ENCODE peak calls at places on chromosomes 16 and 17, in nine cellular contexts. One of them, this sample, is unnamed.

GRCh38 chr16:13042291-13042690 is 140.9 kb downstream of the SHISA9 start:
- DNase-seq in CD4-positive, alpha-beta T cell: no peak
- DNase-seq in suprapubic skin: no peak
- DNase-seq in body of pancreas: no peak
- DNase-seq in AG09309: no peak
- DNase-seq in cardiac muscle cell: no peak
- DNase-seq in esophagus muscularis mucosa: no peak
- DNase-seq in heart left ventricle: no peak
- DNase-seq in keratinocyte: no peak
- DNase-seq in this sample: no peak

GRCh38 chr17:61389670-61390478 is 9.8 kb upstream of the TBX2 start:
- DNase-seq in CD4-positive, alpha-beta T cell: peak; percentile 26
- DNase-seq in suprapubic skin: no peak
- DNase-seq in body of pancreas: peak; percentile 41
- DNase-seq in AG09309: no peak
- DNase-seq in cardiac muscle cell: peak; percentile 70
- DNase-seq in esophagus muscularis mucosa: no peak
- DNase-seq in heart left ventricle: peak; percentile 79
- DNase-seq in keratinocyte: no peak
- DNase-seq in this sample: no peak

GRCh38 chr16:91484-91883 is 13.5 kb downstream of the MPG start:
- DNase-seq in CD4-positive, alpha-beta T cell: no peak
- DNase-seq in suprapubic skin: no peak
- DNase-seq in body of pancreas: no peak
- DNase-seq in AG09309: no peak
- DNase-seq in cardiac muscle cell: peak; percentile 54
- DNase-seq in esophagus muscularis mucosa: no peak
- DNase-seq in heart left ventricle: no peak
- DNase-seq in keratinocyte: no peak
- DNase-seq in this sample: no peak

GRCh38 chr16:86225905-86226371 is 284.4 kb upstream of the FOXF1 start:
- DNase-seq in CD4-positive, alpha-beta T cell: no peak
- DNase-seq in suprapubic skin: peak; percentile 13
- DNase-seq in body of pancreas: peak; percentile 2
- DNase-seq in AG09309: no peak
- DNase-seq in cardiac muscle cell: no peak
- DNase-seq in esophagus muscularis mucosa: no peak
- DNase-seq in heart left ventricle: no peak
- DNase-seq in keratinocyte: no peak
- DNase-seq in this sample: no peak

GRCh38 chr17:77496401-77496801 is 355.6 kb downstream of the SEC14L1 start:
- DNase-seq in CD4-positive, alpha-beta T cell: no peak
- DNase-seq in suprapubic skin: peak; percentile 56
- DNase-seq in body of pancreas: no peak
- DNase-seq in AG09309: no peak
- DNase-seq in cardiac muscle cell: no peak
- DNase-seq in esophagus muscularis mucosa: no peak
- DNase-seq in heart left ventricle: no peak
- DNase-seq in keratinocyte: no peak
- DNase-seq in this sample: no peak

GRCh38 chr17:49851387-49852291 is 3.8 kb upstream of the TAC4 start:
- DNase-seq in CD4-positive, alpha-beta T cell: peak; percentile 66
- DNase-seq in suprapubic skin: peak; percentile 84
- DNase-seq in body of pancreas: peak; percentile 65
- DNase-seq in AG09309: peak; percentile 20
- DNase-seq in cardiac muscle cell: peak; percentile 89
- DNase-seq in esophagus muscularis mucosa: peak; percentile 93
- DNase-seq in heart left ventricle: peak; percentile 89
- DNase-seq in keratinocyte: no peak
- DNase-seq in this sample: peak; percentile 94

GRCh38 chr17:16339959-16340358 is 13.3 kb downstream of the CENPV start:
- DNase-seq in CD4-positive, alpha-beta T cell: no peak
- DNase-seq in suprapubic skin: no peak
- DNase-seq in body of pancreas: no peak
- DNase-seq in AG09309: no peak
- DNase-seq in cardiac muscle cell: no peak
- DNase-seq in esophagus muscularis mucosa: no peak
- DNase-seq in heart left ventricle: no peak
- DNase-seq in keratinocyte: no peak
- DNase-seq in this sample: no peak

GRCh38 chr16:5490499-5490898 is 392.9 kb upstream of the EEF2KMT start:
- DNase-seq in CD4-positive, alpha-beta T cell: no peak
- DNase-seq in suprapubic skin: no peak
- DNase-seq in body of pancreas: peak; percentile 18
- DNase-seq in AG09309: no peak
- DNase-seq in cardiac muscle cell: peak; percentile 72
- DNase-seq in esophagus muscularis mucosa: no peak
- DNase-seq in heart left ventricle: no peak
- DNase-seq in keratinocyte: no peak
- DNase-seq in this sample: no peak

GRCh38 chr17:50183439-50184001 is 17.7 kb downstream of the SGCA start:
- DNase-seq in CD4-positive, alpha-beta T cell: no peak
- DNase-seq in suprapubic skin: no peak
- DNase-seq in body of pancreas: no peak
- DNase-seq in AG09309: no peak
- DNase-seq in cardiac muscle cell: no peak
- DNase-seq in esophagus muscularis mucosa: no peak
- DNase-seq in heart left ventricle: peak; percentile 55
- DNase-seq in keratinocyte: no peak
- DNase-seq in this sample: no peak

GRCh38 chr16:11627292-11627663 is 40.6 kb upstream of the LITAF start:
- DNase-seq in CD4-positive, alpha-beta T cell: no peak
- DNase-seq in suprapubic skin: no peak
- DNase-seq in body of pancreas: no peak
- DNase-seq in AG09309: no peak
- DNase-seq in cardiac muscle cell: no peak
- DNase-seq in esophagus muscularis mucosa: no peak
- DNase-seq in heart left ventricle: no peak
- DNase-seq in keratinocyte: no peak
- DNase-seq in this sample: no peak

GRCh38 chr16:77603656-77604055 is 118.7 kb upstream of the NUDT7 start:
- DNase-seq in CD4-positive, alpha-beta T cell: no peak
- DNase-seq in suprapubic skin: no peak
- DNase-seq in body of pancreas: no peak
- DNase-seq in AG09309: no peak
- DNase-seq in cardiac muscle cell: no peak
- DNase-seq in esophagus muscularis mucosa: peak; percentile 66
- DNase-seq in heart left ventricle: no peak
- DNase-seq in keratinocyte: no peak
- DNase-seq in this sample: no peak

GRCh38 chr16:70476272-70477020 is 22.1 kb downstream of the FCSK start:
- DNase-seq in CD4-positive, alpha-beta T cell: no peak
- DNase-seq in suprapubic skin: no peak
- DNase-seq in body of pancreas: no peak
- DNase-seq in AG09309: peak; percentile 23
- DNase-seq in cardiac muscle cell: no peak
- DNase-seq in esophagus muscularis mucosa: no peak
- DNase-seq in heart left ventricle: peak; percentile 32
- DNase-seq in keratinocyte: no peak
- DNase-seq in this sample: no peak

GRCh38 chr17:78127240-78127887 is 1.2 kb downstream of the TMC6 start:
- DNase-seq in CD4-positive, alpha-beta T cell: peak; percentile 69
- DNase-seq in suprapubic skin: no peak
- DNase-seq in body of pancreas: peak; percentile 64
- DNase-seq in AG09309: no peak
- DNase-seq in cardiac muscle cell: peak; percentile 78
- DNase-seq in esophagus muscularis mucosa: no peak
- DNase-seq in heart left ventricle: peak; percentile 88
- DNase-seq in keratinocyte: no peak
- DNase-seq in this sample: no peak

GRCh38 chr17:67260051-67260987 is 15.3 kb upstream of the HELZ start:
- DNase-seq in CD4-positive, alpha-beta T cell: no peak
- DNase-seq in suprapubic skin: no peak
- DNase-seq in body of pancreas: no peak
- DNase-seq in AG09309: peak; percentile 51
- DNase-seq in cardiac muscle cell: no peak
- DNase-seq in esophagus muscularis mucosa: no peak
- DNase-seq in heart left ventricle: no peak
- DNase-seq in keratinocyte: no peak
- DNase-seq in this sample: no peak

GRCh38 chr16:23182675-23183485 is at the start of gene SCNN1G:
- DNase-seq in CD4-positive, alpha-beta T cell: no peak
- DNase-seq in suprapubic skin: peak; percentile 71
- DNase-seq in body of pancreas: peak; percentile 24
- DNase-seq in AG09309: no peak
- DNase-seq in cardiac muscle cell: peak; percentile 39
- DNase-seq in esophagus muscularis mucosa: no peak
- DNase-seq in heart left ventricle: peak; percentile 64
- DNase-seq in keratinocyte: no peak
- DNase-seq in this sample: no peak
- TF ChIP-seq CTCF in CD4-positive, alpha-beta T cell: peak; percentile 41
- TF ChIP-seq CTCF in suprapubic skin: no peak
- TF ChIP-seq CTCF in body of pancreas: no peak
- TF ChIP-seq CTCF in AG09309: no peak
- TF ChIP-seq CTCF in cardiac muscle cell: no peak
- TF ChIP-seq CTCF in esophagus muscularis mucosa: no peak
- TF ChIP-seq CTCF in heart left ventricle: no peak
- TF ChIP-seq CTCF in keratinocyte: no peak
- TF ChIP-seq CTCF in this sample: peak; percentile 55

GRCh38 chr16:4182581-4183257 is 59.2 kb downstream of the SRL start:
- DNase-seq in CD4-positive, alpha-beta T cell: no peak
- DNase-seq in suprapubic skin: no peak
- DNase-seq in body of pancreas: no peak
- DNase-seq in AG09309: no peak
- DNase-seq in cardiac muscle cell: no peak
- DNase-seq in esophagus muscularis mucosa: no peak
- DNase-seq in heart left ventricle: peak; percentile 49
- DNase-seq in keratinocyte: no peak
- DNase-seq in this sample: no peak

GRCh38 chr16:4184038-4184702 is 57.7 kb downstream of the SRL start:
- DNase-seq in CD4-positive, alpha-beta T cell: no peak
- DNase-seq in suprapubic skin: no peak
- DNase-seq in body of pancreas: peak; percentile 21
- DNase-seq in AG09309: no peak
- DNase-seq in cardiac muscle cell: no peak
- DNase-seq in esophagus muscularis mucosa: no peak
- DNase-seq in heart left ventricle: peak; percentile 68
- DNase-seq in keratinocyte: no peak
- DNase-seq in this sample: no peak

GRCh38 chr16:4180511-4180910 is 61.4 kb downstream of the SRL start:
- DNase-seq in CD4-positive, alpha-beta T cell: no peak
- DNase-seq in suprapubic skin: no peak
- DNase-seq in body of pancreas: no peak
- DNase-seq in AG09309: no peak
- DNase-seq in cardiac muscle cell: no peak
- DNase-seq in esophagus muscularis mucosa: no peak
- DNase-seq in heart left ventricle: no peak
- DNase-seq in keratinocyte: no peak
- DNase-seq in this sample: no peak

GRCh38 chr16:4179763-4180260 is 62.1 kb downstream of the SRL start:
- DNase-seq in CD4-positive, alpha-beta T cell: no peak
- DNase-seq in suprapubic skin: no peak
- DNase-seq in body of pancreas: no peak
- DNase-seq in AG09309: no peak
- DNase-seq in cardiac muscle cell: no peak
- DNase-seq in esophagus muscularis mucosa: no peak
- DNase-seq in heart left ventricle: no peak
- DNase-seq in keratinocyte: no peak
- DNase-seq in this sample: no peak

DNA sequence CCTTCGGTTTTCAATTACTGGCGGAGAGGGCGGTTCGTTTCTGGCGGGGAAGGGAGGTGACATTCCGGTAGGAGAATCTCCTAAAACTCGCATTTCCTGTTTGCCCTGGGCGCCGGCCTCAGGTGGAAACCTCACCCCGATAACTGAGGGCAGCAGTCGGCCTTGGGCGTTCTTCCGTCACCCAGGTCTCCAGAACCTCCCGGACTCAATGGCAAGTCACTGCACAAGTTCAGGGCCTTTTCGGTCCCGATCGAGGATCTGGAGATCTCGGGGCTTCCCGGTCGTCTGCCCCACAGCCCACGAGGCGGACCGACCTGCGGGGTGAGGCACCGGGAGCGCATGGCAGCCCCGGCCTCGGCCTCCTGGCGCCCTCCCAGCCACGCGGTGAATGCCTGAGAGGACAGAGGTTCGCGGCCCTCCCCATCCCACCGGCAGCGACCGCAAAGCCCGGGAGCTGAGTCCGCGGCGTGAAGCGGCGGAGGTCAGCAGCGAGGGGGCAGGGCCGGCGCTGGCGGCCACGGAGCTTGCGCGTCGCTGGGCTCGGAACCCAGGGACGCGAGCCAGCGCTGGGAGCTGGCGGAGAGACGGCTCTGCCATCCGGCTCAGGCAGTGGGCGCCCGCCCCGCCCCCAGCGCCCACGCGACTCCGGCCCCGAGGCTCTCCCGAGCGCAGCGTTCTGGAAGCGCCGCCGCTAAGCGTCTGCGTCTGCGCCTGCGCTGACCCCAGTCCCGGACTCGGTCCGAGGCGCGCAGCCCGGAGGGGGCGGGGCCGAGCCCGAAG is 58.4 kb downstream of the SRL start:
- DNase-seq in CD4-positive, alpha-beta T cell: peak; percentile 81
- DNase-seq in suprapubic skin: peak; percentile 94
- DNase-seq in body of pancreas: peak; percentile 91
- DNase-seq in AG09309: peak; percentile 69
- DNase-seq in cardiac muscle cell: peak; percentile 98
- DNase-seq in esophagus muscularis mucosa: peak; percentile 95
- DNase-seq in heart left ventricle: peak; percentile 98
- DNase-seq in keratinocyte: peak; percentile 65
- DNase-seq in this sample: peak; percentile 100
- TF ChIP-seq CTCF in CD4-positive, alpha-beta T cell: no peak
- TF ChIP-seq CTCF in suprapubic skin: no peak
- TF ChIP-seq CTCF in body of pancreas: peak; percentile 30
- TF ChIP-seq CTCF in AG09309: no peak
- TF ChIP-seq CTCF in cardiac muscle cell: no peak
- TF ChIP-seq CTCF in esophagus muscularis mucosa: peak; percentile 26
- TF ChIP-seq CTCF in heart left ventricle: no peak
- TF ChIP-seq CTCF in keratinocyte: no peak
- TF ChIP-seq CTCF in this sample: no peak

DNA sequence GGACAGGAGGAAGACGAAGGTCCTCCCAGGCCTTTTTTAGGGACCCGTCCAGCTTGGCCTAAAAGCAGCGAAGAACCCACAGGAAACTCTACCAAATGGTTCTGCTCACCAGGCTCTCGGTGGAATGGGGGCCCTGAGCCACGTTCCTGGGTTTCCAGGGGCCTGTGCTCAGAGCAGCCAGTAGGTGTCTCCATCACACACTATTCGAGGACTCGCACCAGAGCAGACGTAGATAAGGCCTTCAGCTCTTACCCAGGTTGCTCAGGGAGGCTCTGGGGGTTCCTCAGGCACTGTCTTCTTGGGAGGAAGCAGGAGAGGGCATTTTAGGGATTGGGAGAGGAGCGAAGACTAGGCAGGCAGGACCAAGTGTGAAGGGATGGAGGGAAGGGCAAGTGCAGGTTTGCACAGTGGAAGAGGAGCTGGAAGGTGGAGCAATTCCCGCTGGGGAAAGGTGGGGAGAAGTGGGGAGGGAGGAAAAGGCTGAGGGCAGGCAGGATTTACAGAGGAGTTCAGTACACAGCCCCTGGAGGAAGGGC is 157.1 kb downstream of the RGS9 start:
- DNase-seq in CD4-positive, alpha-beta T cell: peak; percentile 41
- DNase-seq in suprapubic skin: no peak
- DNase-seq in body of pancreas: peak; percentile 62
- DNase-seq in AG09309: no peak
- DNase-seq in cardiac muscle cell: peak; percentile 83
- DNase-seq in esophagus muscularis mucosa: no peak
- DNase-seq in heart left ventricle: peak; percentile 63
- DNase-seq in keratinocyte: peak; percentile 5
- DNase-seq in this sample: peak; percentile 87
- TF ChIP-seq CTCF in CD4-positive, alpha-beta T cell: peak; percentile 76
- TF ChIP-seq CTCF in suprapubic skin: peak; percentile 29
- TF ChIP-seq CTCF in body of pancreas: peak; percentile 79
- TF ChIP-seq CTCF in AG09309: peak; percentile 91
- TF ChIP-seq CTCF in cardiac muscle cell: peak; percentile 91
- TF ChIP-seq CTCF in esophagus muscularis mucosa: peak; percentile 84
- TF ChIP-seq CTCF in heart left ventricle: peak; percentile 53
- TF ChIP-seq CTCF in keratinocyte: peak; percentile 83
- TF ChIP-seq CTCF in this sample: peak; percentile 91

GRCh38 chr17:81854974-81855774 is 5.2 kb downstream of the P4HB start:
- DNase-seq in CD4-positive, alpha-beta T cell: no peak
- DNase-seq in suprapubic skin: no peak
- DNase-seq in body of pancreas: peak; percentile 79
- DNase-seq in AG09309: no peak
- DNase-seq in cardiac muscle cell: no peak
- DNase-seq in esophagus muscularis mucosa: no peak
- DNase-seq in heart left ventricle: no peak
- DNase-seq in keratinocyte: peak; percentile 77
- DNase-seq in this sample: no peak
- TF ChIP-seq CTCF in CD4-positive, alpha-beta T cell: no peak
- TF ChIP-seq CTCF in suprapubic skin: no peak
- TF ChIP-seq CTCF in body of pancreas: peak; percentile 47
- TF ChIP-seq CTCF in AG09309: no peak
- TF ChIP-seq CTCF in cardiac muscle cell: no peak
- TF ChIP-seq CTCF in esophagus muscularis mucosa: no peak
- TF ChIP-seq CTCF in heart left ventricle: no peak
- TF ChIP-seq CTCF in keratinocyte: peak; percentile 76
- TF ChIP-seq CTCF in this sample: no peak